ENCODE peak calls at places on chromosomes 16 and 17, in eight cellular contexts. B is AG04450, L is tibial nerve, X is A549, Q is neuronal stem cell, P is heart left ventricle, R is neural progenitor cell, H is endodermal cell. F is an unnamed sample.
A peak's percentile ranks its signal among the peaks of the same experiment; 100 is the strongest.

GRCh38 chr16:27324851-27325301 is 11.1 kb downstream of the IL4R start:
- DNase-seq in B (no peak), L (no peak), X (no peak), Q (no peak), P (no peak), R (peak; percentile 32), H (peak; percentile 88), F (no peak)

GRCh38 chr17:66677201-66677981 is 157.5 kb upstream of the CACNG5 start:
- DNase-seq in B (peak; percentile 70), L (no peak), X (no peak), Q (no peak), P (no peak), R (no peak), H (peak; percentile 18), F (no peak)

GRCh38 chr16:54342966-54343365 is 56.4 kb upstream of the IRX3 start:
- DNase-seq in B (no peak), L (no peak), X (no peak), Q (no peak), P (no peak), R (no peak), H (no peak), F (no peak)

GRCh38 chr17:60971515-60972369 is 294.1 kb downstream of the BCAS3 start:
- DNase-seq in B (peak; percentile 52), L (no peak), X (peak; percentile 37), Q (peak; percentile 37), P (no peak), R (peak; percentile 71), H (peak; percentile 85), F (no peak)

GRCh38 chr17:39674702-39675389 is 6.6 kb downstream of the PNMT start:
- DNase-seq in B (no peak), L (no peak), X (no peak), Q (no peak), P (peak; percentile 83), R (no peak), H (peak; percentile 86), F (no peak)

GRCh38 chr17:1145311-1145986 is 34.3 kb downstream of the ABR start:
- DNase-seq in B (no peak), L (no peak), X (no peak), Q (no peak), P (no peak), R (no peak), H (no peak), F (no peak)

GRCh38 chr17:59287887-59288286 is 43.6 kb upstream of the YPEL2 start:
- DNase-seq in B (no peak), L (no peak), X (no peak), Q (no peak), P (no peak), R (no peak), H (no peak), F (no peak)

GRCh38 chr17:61219460-61219859 is 180.2 kb upstream of the TBX2 start:
- DNase-seq in B (peak; percentile 44), L (no peak), X (no peak), Q (no peak), P (peak; percentile 48), R (no peak), H (no peak), F (no peak)

GRCh38 chr17:70078994-70079531 is 4.0 kb downstream of the KCNJ16 start:
- DNase-seq in B (no peak), L (no peak), X (no peak), Q (no peak), P (no peak), R (no peak), H (no peak), F (no peak)

GRCh38 chr17:70084476-70084875 is 9.5 kb downstream of the KCNJ16 start:
- DNase-seq in B (no peak), L (no peak), X (no peak), Q (no peak), P (no peak), R (peak; percentile 13), H (no peak), F (no peak)

GRCh38 chr17:70078549-70078948 is 3.5 kb downstream of the KCNJ16 start:
- DNase-seq in B (no peak), L (no peak), X (no peak), Q (no peak), P (no peak), R (no peak), H (no peak), F (no peak)

GRCh38 chr17:70081885-70082284 is 6.9 kb downstream of the KCNJ16 start:
- DNase-seq in B (no peak), L (no peak), X (no peak), Q (no peak), P (no peak), R (no peak), H (no peak), F (no peak)

DNA sequence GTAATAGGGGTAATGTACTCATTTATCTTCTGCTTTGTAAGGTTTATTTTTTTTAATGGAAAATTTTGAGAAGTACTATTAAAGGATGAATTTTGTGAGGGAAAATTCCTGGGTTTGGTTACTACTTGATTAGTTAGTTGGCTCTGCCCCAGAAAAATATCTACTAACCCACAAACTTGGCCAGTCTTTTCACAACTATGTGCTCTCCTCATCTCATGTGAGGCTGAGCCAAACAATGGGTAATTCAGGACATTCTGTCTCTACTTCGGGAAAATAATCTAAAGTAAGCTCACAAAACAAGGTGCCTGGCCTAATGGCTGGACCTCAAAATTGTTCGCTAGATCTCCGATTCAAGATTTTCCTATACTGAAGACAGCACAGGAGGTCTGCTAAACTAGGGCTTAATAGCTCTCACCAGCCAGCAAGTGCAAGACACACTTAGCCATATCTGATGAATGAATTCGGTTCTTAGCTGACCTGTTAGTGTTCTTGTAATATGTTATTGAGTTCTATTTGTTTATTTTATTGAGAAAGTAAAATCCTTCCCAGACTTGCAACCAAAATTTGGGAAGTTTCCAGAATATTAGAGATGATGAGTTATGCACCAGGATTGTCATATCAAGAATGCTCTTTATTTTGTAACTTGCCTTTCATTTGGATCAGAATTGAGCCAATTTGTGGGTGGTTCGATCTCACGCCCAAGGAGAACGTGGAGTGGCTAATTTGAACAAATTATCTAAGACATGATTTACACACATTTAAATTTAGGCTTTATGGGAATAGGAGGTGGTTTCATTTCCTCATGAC is 5.7 kb downstream of the KCNJ16 start:
- DNase-seq in B (no peak), L (no peak), X (no peak), Q (no peak), P (no peak), R (no peak), H (no peak), F (no peak)
- H3K4me3 ChIP-seq in B (no peak overlapping the region), L (no peak overlapping the region), X (no peak overlapping the region), Q (no peak overlapping the region), P (no peak overlapping the region), R (no peak overlapping the region), H (no peak overlapping the region), F (no peak overlapping the region)

DNA sequence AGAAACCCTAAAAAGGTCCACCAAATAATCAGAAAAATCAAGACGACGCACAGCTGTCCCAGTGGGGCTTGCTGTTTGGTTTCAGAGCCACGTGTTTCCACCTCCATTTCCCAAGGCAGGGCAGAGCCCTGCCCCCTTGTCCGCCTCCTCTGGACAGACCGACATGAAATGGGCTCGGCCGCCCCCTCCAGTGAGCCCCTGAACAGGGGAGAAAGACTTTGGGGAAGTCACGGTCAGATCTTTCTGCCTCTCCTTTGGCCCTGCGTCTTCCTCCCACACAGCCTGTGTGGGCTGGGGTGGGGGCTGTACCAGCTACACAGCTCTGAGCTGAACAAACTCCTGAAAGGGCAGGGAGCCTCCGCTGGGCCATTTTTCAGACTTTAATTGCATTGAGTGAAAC is 230.8 kb downstream of the ENGASE start:
- DNase-seq in B (no peak), L (no peak), X (no peak), Q (no peak), P (no peak), R (no peak), H (no peak), F (no peak)
- H3K9me3 ChIP-seq in B (no peaks in the 10 kb centered on the region), L (no peaks in the 10 kb centered on the region), X (no peaks in the 10 kb centered on the region), Q (no peaks in the 10 kb centered on the region), P (no peaks in the 10 kb centered on the region), R (no peaks in the 10 kb centered on the region), H (no peaks in the 10 kb centered on the region), F (no peaks in the 10 kb centered on the region)

GRCh38 chr16:23902223-23903000 is 66.6 kb downstream of the PRKCB start:
- DNase-seq in B (no peak), L (no peak), X (no peak), Q (no peak), P (no peak), R (no peak), H (no peak), F (no peak)

GRCh38 chr16:23901178-23902131 is 65.7 kb downstream of the PRKCB start:
- DNase-seq in B (no peak), L (no peak), X (no peak), Q (no peak), P (no peak), R (peak; percentile 33), H (peak; percentile 65), F (no peak)

GRCh38 chr16:23898682-23899430 is 63.1 kb downstream of the PRKCB start:
- DNase-seq in B (no peak), L (no peak), X (no peak), Q (no peak), P (no peak), R (no peak), H (no peak), F (no peak)

GRCh38 chr16:23900480-23901177 is 64.8 kb downstream of the PRKCB start:
- DNase-seq in B (no peak), L (no peak), X (no peak), Q (no peak), P (no peak), R (no peak), H (no peak), F (no peak)

DNA sequence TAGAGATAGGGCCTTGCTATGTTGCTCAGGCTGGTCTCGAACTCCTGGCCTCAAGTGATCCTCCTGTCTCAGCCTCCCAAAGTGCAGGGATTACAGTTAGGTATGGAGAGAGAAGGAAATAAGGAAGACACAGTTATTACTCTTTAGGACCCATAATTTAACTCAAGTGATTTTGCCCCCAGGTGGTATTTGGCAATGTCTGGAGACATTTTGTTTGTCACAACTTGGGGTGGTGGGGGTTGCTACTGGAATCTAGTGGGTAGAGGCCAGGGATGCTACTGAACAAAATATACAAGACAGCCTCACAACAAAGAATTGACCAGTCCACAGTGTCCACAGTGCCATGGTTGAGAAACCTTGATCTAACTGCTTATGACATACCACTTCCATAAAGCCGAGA is 64.1 kb downstream of the PRKCB start:
- DNase-seq in B (no peak), L (no peak), X (no peak), Q (no peak), P (no peak), R (no peak), H (no peak), F (no peak)
- H3K27ac ChIP-seq in B (no peak overlapping the region), L (no peak overlapping the region), X (no peak overlapping the region), Q (no peak overlapping the region), P (no peak overlapping the region), R (no peak overlapping the region), H (no peak overlapping the region), F (no peak overlapping the region)

DNA sequence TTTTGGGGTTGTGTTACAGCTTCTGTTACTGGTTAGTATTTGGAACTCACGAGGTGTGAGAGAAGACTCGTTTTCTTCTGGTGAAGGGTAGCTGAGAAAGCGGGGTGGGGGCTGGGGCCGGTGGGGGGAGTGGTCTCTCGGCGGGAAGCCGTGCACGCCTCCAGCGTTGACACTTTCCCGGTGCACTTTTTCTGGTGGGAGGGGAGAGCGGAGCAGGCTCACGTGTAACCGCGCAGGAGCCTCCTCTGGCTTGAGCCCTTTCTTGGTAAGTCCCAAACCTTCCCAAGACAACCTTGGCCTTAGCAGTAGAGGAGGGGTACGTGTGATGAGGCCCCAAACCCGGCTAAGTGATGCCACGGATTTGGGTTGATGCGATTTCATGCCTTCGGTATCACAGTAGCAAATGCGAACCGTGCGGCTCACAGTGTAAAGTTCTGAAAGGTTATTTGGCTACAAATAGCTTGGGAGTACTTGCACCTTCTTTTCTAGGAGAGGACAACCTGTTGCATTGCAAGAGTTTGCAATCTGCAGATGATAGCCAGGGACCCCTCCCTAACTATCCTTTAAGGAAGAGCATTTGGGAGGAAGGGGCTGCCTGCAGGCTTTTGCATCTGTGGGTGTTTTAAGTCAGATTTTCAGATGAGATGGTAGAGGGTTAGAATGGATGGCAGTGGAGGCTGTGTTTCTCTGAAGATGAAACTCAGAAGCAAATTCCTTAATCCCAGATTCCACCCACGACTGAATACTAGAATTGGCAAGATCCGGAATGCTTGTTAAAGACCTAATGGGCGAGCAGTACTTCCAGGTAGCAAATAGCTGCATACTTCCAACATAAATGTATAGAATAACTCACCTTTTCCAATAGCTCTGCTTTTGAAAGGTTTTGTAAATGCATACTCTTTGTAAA is 1.5 kb downstream of the HLF start:
- DNase-seq in B (no peak), L (no peak), X (no peak), Q (no peak), P (no peak), R (peak; percentile 38), H (peak; percentile 77), F (no peak)
- H3K4me3 ChIP-seq in B (no peak overlapping the region), L (peak overlapping the region; percentile 55), X (peak overlapping the region; percentile 58), Q (no peak overlapping the region), P (peak overlapping the region; percentile 63), R (peak overlapping the region; percentile 53), H (no peak overlapping the region), F (peak overlapping the region; percentile 1)